ENCODE peak calls at places on chromosome 5, in seven cellular contexts. P is H1, V is stomach, C is suprapubic skin, S is HepG2, B is endothelial cell of umbilical vein, J is upper lobe of left lung. O is an unnamed sample.

GRCh38 chr5:89399553-89399952 is 516.6 kb upstream of the MEF2C start:
- DNase-seq in P (no peak), V (no peak), C (no peak), S (no peak), B (peak; percentile 56), J (no peak), O (no peak)

GRCh38 chr5:159444441-159445082 is 114.3 kb upstream of the IL12B start:
- DNase-seq in P (no peak), V (no peak), C (no peak), S (peak; percentile 48), B (peak; percentile 12), J (no peak), O (no peak)

GRCh38 chr5:7396169-7397004 is 449 bp downstream of the ADCY2 start:
- DNase-seq in P (no peak), V (no peak), C (no peak), S (no peak), B (no peak), J (no peak), O (no peak)

GRCh38 chr5:132437604-132438275 is 52.8 kb downstream of the IRF1 start:
- DNase-seq in P (no peak), V (peak; percentile 63), C (no peak), S (no peak), B (peak; percentile 16), J (peak; percentile 89), O (peak; percentile 95)

GRCh38 chr5:91225848-91226686 is 157.1 kb downstream of the ARRDC3 start:
- DNase-seq in P (peak; percentile 77), V (peak; percentile 64), C (no peak), S (peak; percentile 24), B (no peak), J (peak; percentile 59), O (no peak)

GRCh38 chr5:63963080-63963735 is 963 bp upstream of the HTR1A start:
- DNase-seq in P (peak; percentile 75), V (no peak), C (no peak), S (peak; percentile 56), B (peak; percentile 54), J (peak; percentile 29), O (no peak)

GRCh38 chr5:135033026-135033861 is 784 bp downstream of the PITX1 start:
- DNase-seq in P (peak; percentile 72), V (peak; percentile 43), C (no peak), S (peak; percentile 18), B (peak; percentile 30), J (no peak), O (no peak)

GRCh38 chr5:95918421-95919006 is 43.1 kb downstream of the ELL2 start:
- DNase-seq in P (no peak), V (no peak), C (no peak), S (no peak), B (no peak), J (no peak), O (no peak)

GRCh38 chr5:180618830-180619562 is 27.7 kb upstream of the SCGB3A1 start:
- DNase-seq in P (peak; percentile 85), V (no peak), C (no peak), S (no peak), B (no peak), J (no peak), O (no peak)

GRCh38 chr5:178309271-178310008 is 76.8 kb upstream of the PHYKPL start:
- DNase-seq in P (no peak), V (no peak), C (peak; percentile 72), S (no peak), B (no peak), J (no peak), O (peak; percentile 46)

GRCh38 chr5:80960531-80961375 is 590 bp downstream of the RASGRF2 start:
- DNase-seq in P (peak; percentile 75), V (no peak), C (no peak), S (peak; percentile 18), B (peak; percentile 25), J (no peak), O (no peak)

GRCh38 chr5:60959156-60959555 is 14.2 kb downstream of the NDUFAF2 start:
- DNase-seq in P (no peak), V (no peak), C (no peak), S (no peak), B (peak; percentile 56), J (no peak), O (no peak)

GRCh38 chr5:32767948-32768427 is 56.9 kb downstream of the NPR3 start:
- DNase-seq in P (no peak), V (no peak), C (no peak), S (peak; percentile 80), B (no peak), J (peak; percentile 42), O (no peak)

GRCh38 chr5:7851617-7852289 is 820 bp upstream of the CFAP90 start:
- DNase-seq in P (no peak), V (peak; percentile 67), C (no peak), S (peak; percentile 24), B (no peak), J (no peak), O (no peak)

GRCh38 chr5:7017004-7017770 is 304.0 kb downstream of the TENT4A start:
- DNase-seq in P (no peak), V (no peak), C (no peak), S (no peak), B (no peak), J (no peak), O (no peak)

GRCh38 chr5:143229426-143229895 is 174.0 kb downstream of the NR3C1 start:
- DNase-seq in P (no peak), V (no peak), C (no peak), S (no peak), B (no peak), J (no peak), O (peak; percentile 38)

GRCh38 chr5:178259623-178260536 is 27.3 kb upstream of the PHYKPL start:
- DNase-seq in P (no peak), V (no peak), C (no peak), S (no peak), B (no peak), J (no peak), O (no peak)

GRCh38 chr5:135245521-135246499 is 153.2 kb downstream of the MACROH2A1 start:
- DNase-seq in P (peak; percentile 32), V (peak; percentile 23), C (no peak), S (no peak), B (peak; percentile 16), J (no peak), O (peak; percentile 60)

GRCh38 chr5:124670672-124671592 is 75.5 kb downstream of the ZNF608 start:
- DNase-seq in P (no peak), V (no peak), C (no peak), S (no peak), B (no peak), J (no peak), O (no peak)

GRCh38 chr5:98977723-98978122 is 48.9 kb upstream of the CHD1 start:
- DNase-seq in P (no peak), V (peak; percentile 93), C (no peak), S (no peak), B (no peak), J (peak; percentile 69), O (no peak)

GRCh38 chr5:84218546-84218945 is 166.1 kb downstream of the EDIL3 start:
- DNase-seq in P (no peak), V (no peak), C (no peak), S (no peak), B (no peak), J (no peak), O (peak; percentile 54)

DNA sequence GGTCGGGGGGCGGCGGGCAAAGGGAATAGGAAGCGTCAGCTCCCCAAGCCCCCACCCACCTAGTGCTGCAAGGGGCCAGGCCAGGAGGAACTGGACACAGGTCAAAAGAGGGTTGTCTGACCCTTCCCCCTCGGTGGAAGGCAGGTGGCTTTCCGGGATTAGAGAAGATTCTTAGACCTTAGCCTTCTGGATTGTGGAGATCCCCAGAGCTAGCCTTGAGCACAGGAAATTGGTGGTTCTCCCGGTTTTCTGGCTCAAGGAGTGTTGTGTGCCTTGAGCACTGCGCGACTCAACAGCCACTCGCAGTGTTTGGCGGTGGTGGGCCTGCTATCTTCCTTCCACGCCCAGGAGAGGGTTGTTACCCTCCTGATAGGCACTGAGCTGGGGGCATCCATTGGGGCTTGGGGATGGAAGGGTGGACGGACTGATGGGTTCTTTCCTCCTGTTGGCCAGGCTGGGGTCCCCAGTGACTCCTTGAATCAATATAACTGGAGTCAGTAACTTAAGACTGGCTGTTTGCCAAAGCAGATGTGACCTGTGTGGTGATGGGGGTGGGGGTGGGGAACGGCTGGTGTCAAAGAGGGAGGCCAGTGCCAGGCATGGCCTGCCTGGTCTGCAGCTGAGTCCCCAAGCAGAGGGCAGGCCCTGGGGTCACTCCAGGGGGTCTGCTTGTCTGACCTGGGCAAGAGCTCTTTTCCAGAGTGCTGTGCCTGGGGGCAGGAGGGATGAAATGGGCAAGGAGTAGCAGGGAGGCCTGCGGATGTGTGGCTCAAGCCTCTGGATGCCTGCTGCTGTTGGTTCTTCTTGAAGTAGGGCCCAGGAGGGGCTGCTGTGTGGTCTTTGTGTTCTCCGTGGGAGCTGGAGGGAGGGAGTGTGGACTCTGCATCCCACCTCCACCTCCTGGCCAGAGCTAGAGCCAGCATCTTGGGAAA is 2.1 kb downstream of the FGF18 start:
- DNase-seq in P (no peak), V (peak; percentile 18), C (no peak), S (no peak), B (no peak), J (no peak), O (no peak)
- H3K4me1 ChIP-seq in P (no peaks in the 10 kb centered on the region), V (peaks cover 33% of the 10 kb centered on the region), C (peaks cover 31% of the 10 kb centered on the region), S (peaks cover 11% of the 10 kb centered on the region), B (peaks cover 13% of the 10 kb centered on the region), J (peaks cover 29% of the 10 kb centered on the region), O (peaks cover 32% of the 10 kb centered on the region)

GRCh38 chr5:34656001-34656699 is at the start of gene RAI14:
- DNase-seq in P (peak; percentile 86), V (peak; percentile 83), C (peak; percentile 81), S (peak; percentile 41), B (peak; percentile 93), J (peak; percentile 91), O (peak; percentile 94)
- TF ChIP-seq POLR2AphosphoS5 in P (peak; percentile 49), V (peak; percentile 86), C (no peak), S (no peak), B (peak; percentile 99), J (peak; percentile 35), O (peak; percentile 86)

GRCh38 chr5:10591159-10591558 is 27.3 kb downstream of the ANKRD33B start:
- DNase-seq in P (peak; percentile 20), V (no peak), C (no peak), S (no peak), B (peak; percentile 44), J (no peak), O (no peak)
- H3K4me1 ChIP-seq in P (peaks cover 14% of the 10 kb centered on the region), V (peaks cover 3% of the 10 kb centered on the region), C (peaks cover 25% of the 10 kb centered on the region), S (peaks cover 13% of the 10 kb centered on the region), B (peaks cover 35% of the 10 kb centered on the region), J (peaks cover 7% of the 10 kb centered on the region), O (no peaks in the 10 kb centered on the region)

GRCh38 chr5:176833286-176833685 is 22.9 kb downstream of the UNC5A start:
- DNase-seq in P (no peak), V (no peak), C (no peak), S (no peak), B (no peak), J (no peak), O (no peak)

GRCh38 chr5:176836811-176837706 is 26.7 kb downstream of the UNC5A start:
- DNase-seq in P (no peak), V (no peak), C (no peak), S (no peak), B (no peak), J (no peak), O (no peak)

GRCh38 chr5:176832162-176832561 is 21.8 kb downstream of the UNC5A start:
- DNase-seq in P (no peak), V (no peak), C (no peak), S (peak; percentile 37), B (no peak), J (no peak), O (no peak)

GRCh38 chr5:176835918-176836317 is 25.6 kb downstream of the UNC5A start:
- DNase-seq in P (no peak), V (no peak), C (no peak), S (no peak), B (no peak), J (no peak), O (no peak)

GRCh38 chr5:176837707-176838115 is 27.4 kb downstream of the UNC5A start:
- DNase-seq in P (peak; percentile 95), V (peak; percentile 82), C (no peak), S (peak; percentile 78), B (peak; percentile 73), J (peak; percentile 78), O (peak; percentile 79)
- TF ChIP-seq POLR2AphosphoS5 in P (peak; percentile 71), V (peak; percentile 44), C (no peak), S (no peak), B (peak; percentile 60), J (no peak), O (no peak)